ENCODE peak calls at places on chromosomes 6 and 20, in seven cellular contexts. One of them, this sample, is unnamed.

GRCh38 chr6:17577059-17577458 is 23.0 kb upstream of the FAM8A1 start:
- DNase-seq in body of pancreas: no peak
- DNase-seq in heart left ventricle: no peak
- DNase-seq in brain microvascular endothelial cell: no peak
- DNase-seq in lower leg skin: no peak
- DNase-seq in fibroblast of lung: no peak
- DNase-seq in heart right ventricle: no peak
- DNase-seq in this sample: no peak

GRCh38 chr20:46773680-46774079 is 64.2 kb downstream of the SLC2A10 start:
- DNase-seq in fibroblast of lung: no peak
- DNase-seq in brain microvascular endothelial cell: no peak
- DNase-seq in heart right ventricle: no peak
- DNase-seq in lower leg skin: no peak
- DNase-seq in body of pancreas: peak; percentile 12
- DNase-seq in heart left ventricle: no peak
- DNase-seq in this sample: no peak

GRCh38 chr6:155106456-155107107 is 111.5 kb downstream of the TIAM2 start:
- DNase-seq in body of pancreas: no peak
- DNase-seq in heart left ventricle: no peak
- DNase-seq in fibroblast of lung: peak; percentile 68
- DNase-seq in brain microvascular endothelial cell: no peak
- DNase-seq in heart right ventricle: no peak
- DNase-seq in lower leg skin: no peak
- DNase-seq in this sample: no peak

GRCh38 chr6:135227349-135227748 is 46.2 kb downstream of the MYB start:
- DNase-seq in fibroblast of lung: no peak
- DNase-seq in heart left ventricle: no peak
- DNase-seq in heart right ventricle: no peak
- DNase-seq in lower leg skin: no peak
- DNase-seq in brain microvascular endothelial cell: no peak
- DNase-seq in body of pancreas: no peak
- DNase-seq in this sample: no peak

GRCh38 chr6:40779399-40779798 is 192.2 kb upstream of the LRFN2 start:
- DNase-seq in brain microvascular endothelial cell: peak; percentile 57
- DNase-seq in heart right ventricle: no peak
- DNase-seq in lower leg skin: no peak
- DNase-seq in fibroblast of lung: peak; percentile 70
- DNase-seq in heart left ventricle: no peak
- DNase-seq in body of pancreas: no peak
- DNase-seq in this sample: peak; percentile 43

GRCh38 chr20:32522775-32523612 is 62.1 kb downstream of the NOL4L start:
- DNase-seq in brain microvascular endothelial cell: peak; percentile 14
- DNase-seq in fibroblast of lung: peak; percentile 30
- DNase-seq in heart right ventricle: no peak
- DNase-seq in body of pancreas: no peak
- DNase-seq in heart left ventricle: no peak
- DNase-seq in lower leg skin: no peak
- DNase-seq in this sample: no peak

GRCh38 chr6:73085362-73085975 is 139.8 kb downstream of the KHDC1L start:
- DNase-seq in brain microvascular endothelial cell: no peak
- DNase-seq in body of pancreas: no peak
- DNase-seq in fibroblast of lung: peak; percentile 54
- DNase-seq in lower leg skin: no peak
- DNase-seq in heart left ventricle: no peak
- DNase-seq in heart right ventricle: no peak
- DNase-seq in this sample: no peak

GRCh38 chr6:7264041-7264440 is 49.0 kb downstream of the SSR1 start:
- DNase-seq in heart left ventricle: no peak
- DNase-seq in lower leg skin: peak; percentile 85
- DNase-seq in brain microvascular endothelial cell: no peak
- DNase-seq in body of pancreas: no peak
- DNase-seq in fibroblast of lung: no peak
- DNase-seq in heart right ventricle: no peak
- DNase-seq in this sample: no peak

GRCh38 chr6:53474010-53474409 is 70.9 kb downstream of the GCLC start:
- DNase-seq in brain microvascular endothelial cell: no peak
- DNase-seq in heart right ventricle: no peak
- DNase-seq in fibroblast of lung: no peak
- DNase-seq in lower leg skin: no peak
- DNase-seq in body of pancreas: no peak
- DNase-seq in heart left ventricle: no peak
- DNase-seq in this sample: no peak

GRCh38 chr20:24994470-24995368 is 2.2 kb upstream of the APMAP start:
- DNase-seq in brain microvascular endothelial cell: peak; percentile 79
- DNase-seq in lower leg skin: peak; percentile 95
- DNase-seq in fibroblast of lung: peak; percentile 52
- DNase-seq in body of pancreas: peak; percentile 89
- DNase-seq in heart left ventricle: peak; percentile 84
- DNase-seq in heart right ventricle: peak; percentile 88
- DNase-seq in this sample: no peak

GRCh38 chr20:24994186-24994465 is 1.6 kb upstream of the APMAP start:
- DNase-seq in heart left ventricle: no peak
- DNase-seq in body of pancreas: no peak
- DNase-seq in heart right ventricle: no peak
- DNase-seq in lower leg skin: no peak
- DNase-seq in brain microvascular endothelial cell: no peak
- DNase-seq in fibroblast of lung: no peak
- DNase-seq in this sample: no peak

GRCh38 chr20:24992420-24993205 is at the start of gene APMAP:
- DNase-seq in brain microvascular endothelial cell: peak; percentile 83
- DNase-seq in body of pancreas: peak; percentile 97
- DNase-seq in heart left ventricle: peak; percentile 97
- DNase-seq in fibroblast of lung: peak; percentile 88
- DNase-seq in heart right ventricle: peak; percentile 97
- DNase-seq in lower leg skin: peak; percentile 99
- DNase-seq in this sample: peak; percentile 44

GRCh38 chr20:24991897-24992419 is 593 bp downstream of the APMAP start:
- DNase-seq in fibroblast of lung: peak; percentile 9
- DNase-seq in lower leg skin: peak; percentile 89
- DNase-seq in brain microvascular endothelial cell: peak; percentile 4
- DNase-seq in heart left ventricle: no peak
- DNase-seq in body of pancreas: no peak
- DNase-seq in heart right ventricle: no peak
- DNase-seq in this sample: no peak

GRCh38 chr20:24993337-24994185 is 1.0 kb upstream of the APMAP start:
- DNase-seq in brain microvascular endothelial cell: no peak
- DNase-seq in body of pancreas: no peak
- DNase-seq in heart right ventricle: no peak
- DNase-seq in lower leg skin: peak; percentile 39
- DNase-seq in fibroblast of lung: peak; percentile 36
- DNase-seq in heart left ventricle: no peak
- DNase-seq in this sample: no peak
- TF ChIP-seq CTCF in brain microvascular endothelial cell: peak; percentile 31
- TF ChIP-seq CTCF in body of pancreas: peak; percentile 36
- TF ChIP-seq CTCF in heart right ventricle: peak; percentile 37
- TF ChIP-seq CTCF in lower leg skin: no peak
- TF ChIP-seq CTCF in fibroblast of lung: peak; percentile 11
- TF ChIP-seq CTCF in heart left ventricle: peak; percentile 66
- TF ChIP-seq CTCF in this sample: peak; percentile 30

GRCh38 chr20:19867074-19867473 is 109.0 kb downstream of the RIN2 start:
- DNase-seq in heart left ventricle: no peak
- DNase-seq in lower leg skin: no peak
- DNase-seq in fibroblast of lung: peak; percentile 54
- DNase-seq in heart right ventricle: no peak
- DNase-seq in brain microvascular endothelial cell: no peak
- DNase-seq in body of pancreas: no peak
- DNase-seq in this sample: no peak
- H3K4me3 ChIP-seq in heart left ventricle: no peak overlapping the region
- H3K4me3 ChIP-seq in lower leg skin: no peak overlapping the region
- H3K4me3 ChIP-seq in fibroblast of lung: no peak overlapping the region
- H3K4me3 ChIP-seq in heart right ventricle: no peak overlapping the region
- H3K4me3 ChIP-seq in brain microvascular endothelial cell: no peak overlapping the region
- H3K4me3 ChIP-seq in body of pancreas: no peak overlapping the region
- H3K4me3 ChIP-seq in this sample: no peak overlapping the region

GRCh38 chr6:120584111-120584760 is 750.0 kb downstream of the TBC1D32 start:
- DNase-seq in lower leg skin: no peak
- DNase-seq in body of pancreas: no peak
- DNase-seq in brain microvascular endothelial cell: no peak
- DNase-seq in heart right ventricle: no peak
- DNase-seq in heart left ventricle: no peak
- DNase-seq in fibroblast of lung: no peak
- DNase-seq in this sample: no peak
- TF ChIP-seq CTCF in lower leg skin: no peak
- TF ChIP-seq CTCF in body of pancreas: no peak
- TF ChIP-seq CTCF in brain microvascular endothelial cell: no peak
- TF ChIP-seq CTCF in heart right ventricle: no peak
- TF ChIP-seq CTCF in heart left ventricle: no peak
- TF ChIP-seq CTCF in fibroblast of lung: no peak
- TF ChIP-seq CTCF in this sample: no peak

GRCh38 chr20:3674995-3675900 is 6.6 kb downstream of the ADAM33 start:
- DNase-seq in lower leg skin: no peak
- DNase-seq in heart right ventricle: no peak
- DNase-seq in body of pancreas: no peak
- DNase-seq in fibroblast of lung: no peak
- DNase-seq in heart left ventricle: no peak
- DNase-seq in brain microvascular endothelial cell: no peak
- DNase-seq in this sample: no peak
- H3K4me3 ChIP-seq in lower leg skin: no peak overlapping the region
- H3K4me3 ChIP-seq in heart right ventricle: no peak overlapping the region
- H3K4me3 ChIP-seq in body of pancreas: no peak overlapping the region
- H3K4me3 ChIP-seq in fibroblast of lung: no peak overlapping the region
- H3K4me3 ChIP-seq in heart left ventricle: no peak overlapping the region
- H3K4me3 ChIP-seq in brain microvascular endothelial cell: no peak overlapping the region
- H3K4me3 ChIP-seq in this sample: no peak overlapping the region

DNA sequence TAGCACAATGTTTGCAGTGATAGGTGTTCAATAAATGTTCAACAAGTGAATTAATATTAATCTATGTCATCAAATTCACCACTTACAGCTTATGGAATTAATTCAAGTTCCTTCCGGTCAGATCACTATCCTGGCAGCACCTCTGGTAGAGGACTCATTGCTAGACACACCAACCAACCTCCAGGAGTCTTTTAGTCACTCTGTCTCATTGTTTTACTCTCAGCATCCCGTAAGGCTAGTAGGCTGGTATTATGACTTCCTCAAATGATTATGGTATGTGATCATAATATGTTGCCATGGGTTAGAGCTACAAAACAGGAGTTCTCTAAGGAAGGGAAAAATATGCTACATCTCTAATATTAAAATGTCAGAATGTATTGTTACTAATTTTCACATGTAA is 21.7 kb upstream of the MMS22L start:
- DNase-seq in brain microvascular endothelial cell: no peak
- DNase-seq in fibroblast of lung: no peak
- DNase-seq in lower leg skin: no peak
- DNase-seq in heart right ventricle: no peak
- DNase-seq in heart left ventricle: no peak
- DNase-seq in body of pancreas: no peak
- DNase-seq in this sample: no peak
- TF ChIP-seq CTCF in brain microvascular endothelial cell: no peak
- TF ChIP-seq CTCF in fibroblast of lung: no peak
- TF ChIP-seq CTCF in lower leg skin: no peak
- TF ChIP-seq CTCF in heart right ventricle: no peak
- TF ChIP-seq CTCF in heart left ventricle: no peak
- TF ChIP-seq CTCF in body of pancreas: no peak
- TF ChIP-seq CTCF in this sample: no peak

GRCh38 chr6:44166116-44166515 is 7.5 kb downstream of the CAPN11 start:
- DNase-seq in brain microvascular endothelial cell: no peak
- DNase-seq in body of pancreas: no peak
- DNase-seq in fibroblast of lung: no peak
- DNase-seq in lower leg skin: no peak
- DNase-seq in heart left ventricle: no peak
- DNase-seq in heart right ventricle: no peak
- DNase-seq in this sample: no peak

GRCh38 chr6:44167567-44167966 is 8.9 kb downstream of the CAPN11 start:
- DNase-seq in body of pancreas: no peak
- DNase-seq in fibroblast of lung: no peak
- DNase-seq in lower leg skin: no peak
- DNase-seq in heart left ventricle: no peak
- DNase-seq in brain microvascular endothelial cell: no peak
- DNase-seq in heart right ventricle: no peak
- DNase-seq in this sample: no peak

GRCh38 chr6:44169886-44170570 is 11.4 kb downstream of the CAPN11 start:
- DNase-seq in lower leg skin: no peak
- DNase-seq in heart left ventricle: no peak
- DNase-seq in fibroblast of lung: no peak
- DNase-seq in body of pancreas: no peak
- DNase-seq in heart right ventricle: no peak
- DNase-seq in brain microvascular endothelial cell: no peak
- DNase-seq in this sample: no peak

GRCh38 chr6:44169154-44169553 is 10.5 kb downstream of the CAPN11 start:
- DNase-seq in heart right ventricle: no peak
- DNase-seq in brain microvascular endothelial cell: no peak
- DNase-seq in lower leg skin: no peak
- DNase-seq in heart left ventricle: no peak
- DNase-seq in fibroblast of lung: no peak
- DNase-seq in body of pancreas: no peak
- DNase-seq in this sample: no peak

GRCh38 chr6:44166591-44167184 is 8.1 kb downstream of the CAPN11 start:
- DNase-seq in heart right ventricle: no peak
- DNase-seq in lower leg skin: no peak
- DNase-seq in brain microvascular endothelial cell: no peak
- DNase-seq in body of pancreas: no peak
- DNase-seq in fibroblast of lung: no peak
- DNase-seq in heart left ventricle: no peak
- DNase-seq in this sample: no peak
- H3K4me3 ChIP-seq in heart right ventricle: no peak overlapping the region
- H3K4me3 ChIP-seq in lower leg skin: no peak overlapping the region
- H3K4me3 ChIP-seq in brain microvascular endothelial cell: no peak overlapping the region
- H3K4me3 ChIP-seq in body of pancreas: no peak overlapping the region
- H3K4me3 ChIP-seq in fibroblast of lung: no peak overlapping the region
- H3K4me3 ChIP-seq in heart left ventricle: no peak overlapping the region
- H3K4me3 ChIP-seq in this sample: no peak overlapping the region

GRCh38 chr20:63278661-63279060 is 6.0 kb downstream of the ARFGAP1 start:
- DNase-seq in heart right ventricle: no peak
- DNase-seq in fibroblast of lung: no peak
- DNase-seq in lower leg skin: no peak
- DNase-seq in body of pancreas: no peak
- DNase-seq in brain microvascular endothelial cell: no peak
- DNase-seq in heart left ventricle: no peak
- DNase-seq in this sample: no peak
- TF ChIP-seq CTCF in heart right ventricle: no peak
- TF ChIP-seq CTCF in fibroblast of lung: no peak
- TF ChIP-seq CTCF in lower leg skin: no peak
- TF ChIP-seq CTCF in body of pancreas: no peak
- TF ChIP-seq CTCF in brain microvascular endothelial cell: peak; percentile 16
- TF ChIP-seq CTCF in heart left ventricle: no peak
- TF ChIP-seq CTCF in this sample: no peak

GRCh38 chr6:132511159-132511835 is 1.6 kb downstream of the STX7 start:
- DNase-seq in body of pancreas: no peak
- DNase-seq in lower leg skin: no peak
- DNase-seq in heart left ventricle: no peak
- DNase-seq in heart right ventricle: no peak
- DNase-seq in fibroblast of lung: no peak
- DNase-seq in brain microvascular endothelial cell: no peak
- DNase-seq in this sample: no peak
- H3K4me3 ChIP-seq in body of pancreas: no peak overlapping the region
- H3K4me3 ChIP-seq in lower leg skin: no peak overlapping the region
- H3K4me3 ChIP-seq in heart left ventricle: no peak overlapping the region
- H3K4me3 ChIP-seq in heart right ventricle: peak overlapping the region; percentile 84
- H3K4me3 ChIP-seq in fibroblast of lung: peak overlapping the region; percentile 89
- H3K4me3 ChIP-seq in brain microvascular endothelial cell: peak overlapping the region; percentile 85
- H3K4me3 ChIP-seq in this sample: peak overlapping the region; percentile 83

This sample was measured in BJ.